ENCODE peak calls at places on chromosomes 4 and X, in four cellular contexts. K is WTC11, R is ovary, P is HFFc6. N is an unnamed sample.

GRCh38 chr4:75561789-75562188 is 5.9 kb downstream of the ODAPH start:
- DNase-seq in K (no peak), R (no peak), P (no peak), N (no peak)

GRCh38 chr4:9904976-9905587 is 116.2 kb downstream of the SLC2A9 start:
- DNase-seq in K (no peak), R (no peak), P (no peak), N (peak; percentile 49)

GRCh38 chr4:83340692-83341343 is 6.2 kb upstream of the HPSE start:
- DNase-seq in K (no peak), R (no peak), P (no peak), N (no peak)

GRCh38 chr4:175805863-175806262 is 6.2 kb downstream of the GPM6A start:
- DNase-seq in K (no peak), R (no peak), P (no peak), N (no peak)

GRCh38 chr4:168524006-168524405 is 27.2 kb downstream of the PALLD start:
- DNase-seq in K (no peak), R (no peak), P (peak; percentile 74), N (peak; percentile 74)

GRCh38 chrX:48665991-48666390 is 17.6 kb upstream of the WAS start:
- DNase-seq in K (no peak), R (no peak), P (peak; percentile 4), N (peak; percentile 9)

GRCh38 chr4:185115827-185116232 is 27.2 kb upstream of the SLC25A4 start:
- DNase-seq in K (peak; percentile 66), R (peak; percentile 85), P (peak; percentile 80), N (no peak)

GRCh38 chrX:24874604-24875247 is 141.0 kb downstream of the ARX start:
- DNase-seq in K (peak; percentile 22), R (no peak), P (no peak), N (no peak)

GRCh38 chr4:112714922-112715901 is 78.3 kb downstream of the LARP7 start:
- DNase-seq in K (no peak), R (no peak), P (no peak), N (no peak)

GRCh38 chr4:48974979-48975640 is 11.0 kb upstream of the CWH43 start:
- DNase-seq in K (no peak), R (no peak), P (no peak), N (no peak)

GRCh38 chr4:150501019-150501727 is 80.8 kb upstream of the MAB21L2 start:
- DNase-seq in K (no peak), R (no peak), P (peak; percentile 82), N (peak; percentile 89)

GRCh38 chr4:76430519-76431388 is 4.3 kb upstream of the SHROOM3 start:
- DNase-seq in K (no peak), R (no peak), P (peak; percentile 61), N (peak; percentile 66)

GRCh38 chrX:130110379-130111219 is at the start of gene ELF4:
- DNase-seq in K (peak; percentile 17), R (peak; percentile 60), P (peak; percentile 28), N (peak; percentile 79)

GRCh38 chrX:7586126-7586525 is 256.8 kb upstream of the VCX start:
- DNase-seq in K (no peak), R (no peak), P (peak; percentile 28), N (peak; percentile 54)

GRCh38 chr4:70601422-70602039 is 9.5 kb downstream of the AMBN start:
- DNase-seq in K (peak; percentile 73), R (no peak), P (peak; percentile 70), N (peak; percentile 76)

GRCh38 chr4:17664755-17665154 is 50.3 kb downstream of the MED28 start:
- DNase-seq in K (no peak), R (no peak), P (no peak), N (no peak)

GRCh38 chrX:72201836-72202536 is 20.4 kb downstream of the PIN4 start:
- DNase-seq in K (no peak), R (no peak), P (peak; percentile 61), N (peak; percentile 42)

GRCh38 chrX:63275127-63275526 is 76.0 kb downstream of the SPIN4 start:
- DNase-seq in K (peak; percentile 38), R (no peak), P (peak; percentile 13), N (peak; percentile 46)

GRCh38 chrX:107708762-107709161 is 66.8 kb downstream of the TSC22D3 start:
- DNase-seq in K (no peak), R (no peak), P (no peak), N (no peak)

GRCh38 chr4:67580577-67580976 is 22.1 kb downstream of the STAP1 start:
- DNase-seq in K (no peak), R (no peak), P (no peak), N (no peak)

GRCh38 chrX:47293106-47293505 is 60.3 kb downstream of the USP11 start:
- DNase-seq in K (no peak), R (no peak), P (no peak), N (no peak)

GRCh38 chr4:37601527-37601926 is 84.6 kb downstream of the RELL1 start:
- DNase-seq in K (no peak), R (no peak), P (peak; percentile 43), N (peak; percentile 90)

GRCh38 chr4:73589261-73589847 is 30.9 kb downstream of the RASSF6 start:
- DNase-seq in K (no peak), R (no peak), P (peak; percentile 50), N (peak; percentile 87)

GRCh38 chr4:83644677-83645639 is 109.0 kb downstream of the GPAT3 start:
- DNase-seq in K (no peak), R (no peak), P (peak; percentile 38), N (peak; percentile 78)

GRCh38 chr4:54082168-54082567 is 17.8 kb upstream of the CHIC2 start:
- DNase-seq in K (no peak), R (no peak), P (peak; percentile 96), N (peak; percentile 99)

GRCh38 chr4:28073860-28074555 is 1213.4 kb downstream of the STIM2 start:
- DNase-seq in K (peak; percentile 30), R (no peak), P (no peak), N (no peak)

GRCh38 chr4:53050361-53050774 is 188.3 kb downstream of the RASL11B start:
- DNase-seq in K (no peak), R (no peak), P (no peak), N (no peak)

GRCh38 chrX:43949669-43950068 is 23.5 kb downstream of the NDP start:
- DNase-seq in K (peak; percentile 63), R (peak; percentile 28), P (no peak), N (no peak)

DNA sequence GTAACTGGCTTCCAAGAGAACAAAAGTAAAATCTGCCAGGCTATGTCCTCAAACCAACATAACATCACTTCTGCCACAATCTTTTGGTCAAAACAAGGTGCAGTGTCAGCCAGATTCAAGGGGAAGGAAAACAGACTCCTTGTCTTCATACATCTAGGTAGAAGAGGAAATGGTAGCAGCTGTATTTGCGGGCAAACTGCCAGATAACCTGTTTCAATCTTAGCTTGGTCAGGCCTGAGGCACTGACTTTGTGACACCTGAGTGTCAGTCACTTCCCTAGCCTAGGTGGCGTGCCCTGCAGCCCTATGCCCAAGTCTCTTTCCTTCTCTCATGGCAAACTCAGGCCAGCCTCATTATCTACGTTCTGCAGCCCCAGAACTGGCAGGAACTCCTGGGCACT is 146.2 kb upstream of the JADE1 start:
- DNase-seq in K (no peak), R (no peak), P (no peak), N (no peak)
- TF ChIP-seq CTCF in K (no peak), R (no peak), P (no peak), N (no peak)

DNA sequence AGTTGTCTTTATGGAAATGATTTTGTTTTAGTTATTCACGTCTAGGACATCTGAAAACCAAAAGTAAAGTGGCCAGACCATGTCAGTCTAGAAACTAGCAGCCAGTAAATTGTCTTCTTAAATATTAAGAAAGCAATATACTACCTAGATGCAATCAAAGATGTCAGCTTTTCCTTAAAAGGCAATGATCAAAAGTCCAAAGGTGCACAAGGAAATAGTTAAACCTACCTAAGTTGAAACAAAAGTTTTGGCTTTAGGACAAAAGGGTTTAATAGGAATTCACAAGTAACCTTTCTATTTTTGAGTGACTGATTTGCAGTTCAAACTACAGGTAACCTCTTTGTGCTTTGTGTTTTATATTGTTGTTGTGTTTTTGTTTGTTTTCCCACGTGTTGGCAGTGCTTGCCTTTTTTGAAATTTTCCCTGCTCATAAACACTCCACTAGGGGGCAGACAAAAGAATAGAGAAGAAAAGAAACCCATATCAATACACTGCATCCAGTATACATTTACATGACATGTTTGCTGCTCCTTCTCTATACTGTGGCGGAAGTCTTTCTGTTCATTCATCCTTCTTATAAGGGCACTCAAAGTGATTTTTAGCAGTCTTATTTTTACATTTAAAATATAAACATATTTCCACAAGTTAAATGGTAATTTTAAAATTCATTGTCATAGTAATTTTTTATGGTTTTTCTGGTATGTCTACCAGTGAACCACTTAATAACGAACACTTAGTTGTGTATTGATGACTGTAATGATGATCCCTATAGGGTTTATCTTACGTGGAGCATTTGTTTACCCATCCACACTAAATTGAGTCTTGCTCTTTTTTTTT is 62.7 kb downstream of the GAB1 start:
- DNase-seq in K (no peak), R (no peak), P (peak; percentile 49), N (peak; percentile 49)
- TF ChIP-seq CTCF in K (no peak), R (no peak), P (peak; percentile 90), N (peak; percentile 56)

GRCh38 chrX:136170109-136170800 is 22.9 kb downstream of the FHL1 start:
- DNase-seq in K (no peak), R (no peak), P (peak; percentile 60), N (no peak)
- TF ChIP-seq CTCF in K (no peak), R (no peak), P (peak; percentile 58), N (no peak)

GRCh38 chr4:144355809-144356757 is 215.6 kb upstream of the GYPA start:
- DNase-seq in K (peak; percentile 53), R (no peak), P (peak; percentile 85), N (peak; percentile 87)
- TF ChIP-seq CTCF in K (no peak), R (no peak), P (peak; percentile 67), N (no peak)

GRCh38 chr4:99201687-99202086 is 17.4 kb downstream of the ADH6 start:
- DNase-seq in K (no peak), R (no peak), P (no peak), N (peak; percentile 21)
- TF ChIP-seq CTCF in K (no peak), R (no peak), P (peak; percentile 51), N (no peak)

GRCh38 chr4:118587946-118588345 is 97.2 kb upstream of the METTL14 start:
- DNase-seq in K (no peak), R (no peak), P (no peak), N (no peak)

GRCh38 chr4:118586357-118586790 is 98.8 kb upstream of the METTL14 start:
- DNase-seq in K (no peak), R (peak; percentile 79), P (no peak), N (no peak)

GRCh38 chr4:118585015-118585414 is 100.2 kb upstream of the METTL14 start:
- DNase-seq in K (no peak), R (peak; percentile 17), P (no peak), N (no peak)

GRCh38 chr4:118589471-118590055 is 95.6 kb upstream of the METTL14 start:
- DNase-seq in K (no peak), R (no peak), P (no peak), N (no peak)

DNA sequence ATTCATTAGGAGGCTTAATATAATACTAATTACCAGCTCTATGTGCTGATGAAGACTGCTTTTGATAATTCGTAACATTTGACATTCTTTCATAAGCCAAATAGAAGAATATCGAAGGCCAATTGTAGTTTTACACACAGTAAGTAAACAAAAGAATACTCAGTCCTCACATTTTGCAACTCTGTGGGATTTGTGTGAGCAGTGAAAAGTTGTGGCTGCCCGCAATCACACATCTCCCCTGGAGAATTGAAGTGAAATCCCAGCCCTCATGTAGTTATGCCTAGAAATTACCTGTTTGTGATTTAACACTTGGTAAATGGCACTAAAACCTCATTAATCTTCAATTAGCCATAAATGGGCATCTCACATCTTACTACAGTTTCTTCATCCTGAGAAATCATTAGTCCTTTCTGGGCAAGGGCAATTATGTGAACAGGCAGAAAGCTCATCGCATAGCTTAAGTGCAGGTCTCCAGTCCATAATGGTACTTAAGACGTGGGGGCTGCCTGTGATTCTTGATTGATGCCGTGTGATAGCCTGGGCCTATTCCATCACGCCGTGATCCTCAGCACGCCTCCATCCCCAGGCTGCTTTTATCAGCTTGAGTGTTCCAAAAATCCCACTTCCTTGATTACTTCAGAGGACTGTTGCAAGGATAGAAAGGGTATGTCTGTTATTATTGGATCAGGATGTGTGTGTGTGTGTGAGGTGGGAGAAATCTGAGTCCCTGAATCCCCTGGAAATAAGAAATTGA is 97.9 kb upstream of the METTL14 start:
- DNase-seq in K (no peak), R (no peak), P (no peak), N (no peak)
- TF ChIP-seq CTCF in K (no peak), R (no peak), P (no peak), N (no peak)